ENCODE peak calls at places on chromosomes 3 and 15, in seven cellular contexts. T, Y, R, I, J, V and E are unnamed samples.

GRCh38 chr15:22917556-22917955 is 62.6 kb downstream of the CYFIP1 start:
- DNase-seq in T (no peak), Y (no peak), R (no peak), I (no peak), J (no peak), V (no peak), E (no peak)

GRCh38 chr3:46695177-46695961 is 1.9 kb upstream of the ALS2CL start:
- DNase-seq in T (peak; percentile 73), Y (no peak), R (peak; percentile 80), I (peak; percentile 56), J (no peak), V (peak; percentile 39), E (peak; percentile 42)

GRCh38 chr15:36175781-36176211 is 403.6 kb upstream of the CDIN1 start:
- DNase-seq in T (no peak), Y (no peak), R (no peak), I (no peak), J (no peak), V (no peak), E (no peak)

GRCh38 chr3:54176106-54176505 is 53.8 kb downstream of the CACNA2D3 start:
- DNase-seq in T (no peak), Y (no peak), R (no peak), I (no peak), J (no peak), V (no peak), E (no peak)

GRCh38 chr15:70289191-70289955 is 191.7 kb upstream of the TLE3 start:
- DNase-seq in T (no peak), Y (no peak), R (no peak), I (no peak), J (peak; percentile 72), V (peak; percentile 87), E (no peak)

GRCh38 chr3:73624363-73625123 is at the start of gene PDZRN3:
- DNase-seq in T (no peak), Y (no peak), R (peak; percentile 78), I (peak; percentile 83), J (peak; percentile 81), V (peak; percentile 55), E (peak; percentile 84)

GRCh38 chr3:10551821-10552630 is 46.6 kb upstream of the ATP2B2 start:
- DNase-seq in T (peak; percentile 60), Y (no peak), R (peak; percentile 73), I (no peak), J (peak; percentile 69), V (no peak), E (no peak)

GRCh38 chr3:55519016-55519415 is 31.9 kb upstream of the WNT5A start:
- DNase-seq in T (no peak), Y (no peak), R (no peak), I (no peak), J (no peak), V (no peak), E (no peak)

GRCh38 chr3:127074900-127075360 is 92.0 kb downstream of the PLXNA1 start:
- DNase-seq in T (no peak), Y (no peak), R (peak; percentile 74), I (no peak), J (no peak), V (no peak), E (no peak)

GRCh38 chr15:35484231-35484945 is 61.6 kb downstream of the DPH6 start:
- DNase-seq in T (no peak), Y (no peak), R (no peak), I (no peak), J (no peak), V (no peak), E (no peak)

GRCh38 chr15:69756440-69756839 is 303.8 kb downstream of the RPLP1 start:
- DNase-seq in T (no peak), Y (no peak), R (no peak), I (no peak), J (no peak), V (no peak), E (no peak)

GRCh38 chr15:82047493-82048446 is 2.0 kb upstream of the MEX3B start:
- DNase-seq in T (no peak), Y (no peak), R (no peak), I (no peak), J (peak; percentile 81), V (no peak), E (no peak)

GRCh38 chr3:65833761-65834505 is 204.8 kb downstream of the MAGI1 start:
- DNase-seq in T (no peak), Y (peak; percentile 34), R (no peak), I (no peak), J (no peak), V (no peak), E (no peak)

GRCh38 chr15:81108427-81108826 is 25.6 kb upstream of the CFAP161 start:
- DNase-seq in T (no peak), Y (no peak), R (no peak), I (no peak), J (no peak), V (no peak), E (no peak)

GRCh38 chr3:187919535-187919934 is 174.3 kb upstream of the BCL6 start:
- DNase-seq in T (no peak), Y (no peak), R (no peak), I (no peak), J (no peak), V (no peak), E (no peak)

GRCh38 chr3:60431599-60431958 is 819.7 kb downstream of the FHIT start:
- DNase-seq in T (no peak), Y (peak; percentile 4), R (no peak), I (no peak), J (no peak), V (no peak), E (no peak)

GRCh38 chr15:84668221-84668982 is 10.4 kb upstream of the NMB start:
- DNase-seq in T (no peak), Y (no peak), R (no peak), I (no peak), J (no peak), V (no peak), E (no peak)

GRCh38 chr15:61996056-61996635 is 64.1 kb downstream of the VPS13C start:
- DNase-seq in T (no peak), Y (no peak), R (no peak), I (no peak), J (no peak), V (no peak), E (no peak)

GRCh38 chr3:11567516-11568467 is 75.9 kb downstream of the VGLL4 start:
- DNase-seq in T (no peak), Y (no peak), R (peak; percentile 93), I (no peak), J (peak; percentile 89), V (no peak), E (no peak)

GRCh38 chr3:81872566-81872965 is 111.1 kb upstream of the GBE1 start:
- DNase-seq in T (no peak), Y (no peak), R (no peak), I (no peak), J (no peak), V (no peak), E (no peak)

GRCh38 chr3:114043205-114043604 is 13.1 kb downstream of the CCDC191 start:
- DNase-seq in T (no peak), Y (no peak), R (no peak), I (no peak), J (no peak), V (no peak), E (no peak)

GRCh38 chr15:45660231-45660979 is 25.6 kb downstream of the SQOR start:
- DNase-seq in T (no peak), Y (no peak), R (peak; percentile 70), I (no peak), J (no peak), V (peak; percentile 45), E (no peak)
- TF ChIP-seq CTCF in T (no peak), Y (no peak), R (peak; percentile 34), I (no peak), J (no peak), V (no peak), E (no peak)

GRCh38 chr15:28956491-28956890 is 70.7 kb downstream of the APBA2 start:
- DNase-seq in T (peak; percentile 28), Y (no peak), R (no peak), I (no peak), J (no peak), V (no peak), E (no peak)
- H3K27ac ChIP-seq in T (no peak overlapping the region), Y (no peak overlapping the region), R (no peak overlapping the region), I (no peak overlapping the region), J (no peak overlapping the region), V (no peak overlapping the region), E (no peak overlapping the region)

DNA sequence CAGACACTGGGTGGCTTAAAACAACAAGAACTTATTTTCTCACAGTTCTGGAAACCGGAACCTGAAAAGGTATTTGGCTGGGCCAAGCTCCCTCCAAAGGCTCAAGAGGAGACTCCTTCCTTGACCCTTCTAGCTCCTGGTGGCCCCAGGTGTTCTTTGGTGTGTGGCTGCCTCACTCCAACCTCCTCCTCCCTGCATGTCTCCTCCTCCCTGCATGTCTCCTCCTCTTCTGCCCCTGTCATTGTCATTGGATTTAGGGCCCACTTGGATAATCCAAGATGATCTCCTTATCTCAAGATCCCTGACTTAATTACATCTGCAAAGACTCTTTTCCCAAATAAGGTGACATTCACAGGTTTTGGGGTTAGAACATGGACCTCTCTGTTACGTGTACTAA is 69.8 kb upstream of the MFGE8 start:
- DNase-seq in T (no peak), Y (no peak), R (no peak), I (no peak), J (no peak), V (no peak), E (no peak)
- TF ChIP-seq CTCF in T (no peak), Y (no peak), R (no peak), I (no peak), J (no peak), V (no peak), E (no peak)

GRCh38 chr3:14439501-14440167 is 37.2 kb downstream of the SLC6A6 start:
- DNase-seq in T (peak; percentile 80), Y (no peak), R (peak; percentile 80), I (peak; percentile 63), J (no peak), V (peak; percentile 84), E (peak; percentile 83)

GRCh38 chr3:14440168-14440518 is 37.7 kb downstream of the SLC6A6 start:
- DNase-seq in T (no peak), Y (no peak), R (no peak), I (no peak), J (no peak), V (no peak), E (no peak)

GRCh38 chr3:14441920-14442300 is 39.5 kb downstream of the SLC6A6 start:
- DNase-seq in T (no peak), Y (no peak), R (no peak), I (no peak), J (no peak), V (no peak), E (no peak)

GRCh38 chr3:14441240-14441919 is 39.0 kb downstream of the SLC6A6 start:
- DNase-seq in T (no peak), Y (no peak), R (no peak), I (no peak), J (no peak), V (no peak), E (no peak)

DNA sequence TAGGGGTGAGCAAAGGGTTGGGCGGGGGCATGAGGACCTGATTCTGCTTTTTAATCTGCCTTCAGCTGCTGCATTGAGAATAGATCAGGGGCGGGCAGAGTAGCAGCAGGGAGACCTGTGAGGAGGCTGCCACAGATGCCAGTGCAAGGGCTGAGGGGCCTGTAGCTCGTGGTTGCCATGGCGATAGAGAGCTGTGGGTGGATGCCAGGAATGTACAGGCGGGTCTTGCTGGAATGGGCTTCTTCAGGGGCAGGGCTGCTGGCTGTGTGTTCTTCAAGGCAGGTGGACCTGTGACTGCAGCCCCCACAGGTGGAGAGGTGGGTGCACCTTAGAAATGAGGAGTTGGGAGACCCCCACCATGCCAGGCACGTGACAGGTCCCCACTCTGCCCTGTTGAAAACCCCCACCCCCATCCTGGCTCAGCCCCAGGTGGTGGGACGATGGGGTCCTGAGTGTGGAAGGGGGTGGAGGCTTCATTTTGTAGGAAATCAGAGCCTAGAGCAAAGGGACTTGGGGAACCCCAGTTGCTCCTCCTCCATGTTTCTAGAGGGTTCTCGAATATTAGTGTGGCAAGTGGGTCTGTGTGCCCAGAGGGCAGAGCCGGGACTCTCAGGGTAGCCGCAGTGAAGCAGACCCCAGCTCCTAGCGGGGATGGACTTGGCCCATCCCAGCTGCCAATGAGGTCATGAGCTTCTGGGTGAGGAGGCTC is 38.3 kb downstream of the SLC6A6 start:
- DNase-seq in T (no peak), Y (no peak), R (no peak), I (no peak), J (no peak), V (no peak), E (no peak)
- H3K27ac ChIP-seq in T (no peak overlapping the region), Y (no peak overlapping the region), R (no peak overlapping the region), I (no peak overlapping the region), J (no peak overlapping the region), V (no peak overlapping the region), E (no peak overlapping the region)